ENCODE peak calls at places on chromosomes 6 and 20, in six cellular contexts. L is spleen, F is thyroid gland, O is sigmoid colon, P is K562, J is IMR-90. H is an unnamed sample. For H3K4me1, the result is how much of the 10 kb centered on the place peaks cover.

GRCh38 chr6:53861543-53861942 is 66.7 kb downstream of the LRRC1 start:
- DNase-seq in L (no peak), F (no peak), O (no peak), P (no peak), J (no peak), H (no peak)

GRCh38 chr6:141752677-141753076 is 380.0 kb upstream of the GJE1 start:
- DNase-seq in L (no peak), F (no peak), O (no peak), P (no peak), J (no peak), H (no peak)

GRCh38 chr6:128515550-128516513 is 4.6 kb downstream of the PTPRK start:
- DNase-seq in L (no peak), F (no peak), O (no peak), P (no peak), J (peak), H (no peak)

GRCh38 chr6:68718379-68719073 is 83.4 kb downstream of the ADGRB3 start:
- DNase-seq in L (no peak), F (no peak), O (no peak), P (no peak), J (no peak), H (no peak)

GRCh38 chr20:21677261-21677660 is 28.2 kb upstream of the PAX1 start:
- DNase-seq in L (no peak), F (no peak), O (no peak), P (no peak), J (no peak), H (no peak)

GRCh38 chr6:129981598-129981997 is 36.8 kb upstream of the L3MBTL3 start:
- DNase-seq in L (no peak), F (no peak), O (no peak), P (no peak), J (peak), H (no peak)

GRCh38 chr20:2364014-2364413 is 16.7 kb upstream of the TGM6 start:
- DNase-seq in L (no peak), F (no peak), O (no peak), P (no peak), J (no peak), H (no peak)

GRCh38 chr6:39402239-39402751 is 79.8 kb upstream of the KCNK16 start:
- DNase-seq in L (no peak), F (no peak), O (no peak), P (no peak), J (no peak), H (no peak)

GRCh38 chr6:79127660-79128059 is 49.6 kb upstream of the PHIP start:
- DNase-seq in L (no peak), F (no peak), O (no peak), P (no peak), J (no peak), H (no peak)

GRCh38 chr6:43847741-43848630 is 78.0 kb downstream of the VEGFA start:
- DNase-seq in L (no peak), F (no peak), O (no peak), P (no peak), J (peak), H (no peak)

GRCh38 chr6:145815351-145815772 is 767 bp upstream of the FBXO30 start:
- DNase-seq in L (no peak), F (peak), O (peak), P (peak), J (peak), H (no peak)

GRCh38 chr6:10146723-10147451 is 268.0 kb downstream of the TFAP2A start:
- DNase-seq in L (no peak), F (no peak), O (no peak), P (peak), J (peak), H (peak)

GRCh38 chr20:22560817-22561216 is 23.6 kb downstream of the FOXA2 start:
- DNase-seq in L (no peak), F (no peak), O (no peak), P (no peak), J (no peak), H (no peak)

GRCh38 chr6:14110001-14110818 is 7.4 kb upstream of the CD83 start:
- DNase-seq in L (no peak), F (no peak), O (no peak), P (peak), J (no peak), H (no peak)

GRCh38 chr6:150641398-150642139 is 41.9 kb downstream of the PLEKHG1 start:
- DNase-seq in L (no peak), F (no peak), O (no peak), P (no peak), J (no peak), H (no peak)

GRCh38 chr20:41138527-41139226 is 1.3 kb downstream of the PLCG1 start:
- DNase-seq in L (no peak), F (peak), O (no peak), P (no peak), J (peak), H (no peak)

GRCh38 chr20:36035720-36036119 is 67.3 kb downstream of the CNBD2 start:
- DNase-seq in L (no peak), F (no peak), O (no peak), P (no peak), J (no peak), H (no peak)

GRCh38 chr6:128412680-128413079 is 107.7 kb downstream of the PTPRK start:
- DNase-seq in L (no peak), F (no peak), O (no peak), P (no peak), J (no peak), H (no peak)

GRCh38 chr6:132666118-132666517 is 7.1 kb upstream of the TAAR1 start:
- DNase-seq in L (no peak), F (no peak), O (no peak), P (no peak), J (no peak), H (no peak)

GRCh38 chr20:41316602-41317535 is 662 bp downstream of the ZHX3 start:
- DNase-seq in L (peak), F (peak), O (peak), P (peak), J (peak), H (peak)

GRCh38 chr6:125001684-125002083 is 39.4 kb downstream of the RNF217 start:
- DNase-seq in L (no peak), F (no peak), O (no peak), P (no peak), J (no peak), H (no peak)

GRCh38 chr6:132084811-132085509 is 133.8 kb upstream of the CCN2 start:
- DNase-seq in L (no peak), F (no peak), O (no peak), P (no peak), J (peak), H (no peak)

GRCh38 chr6:41167173-41167963 is 4.5 kb upstream of the TREM2 start:
- DNase-seq in L (no peak), F (peak), O (no peak), P (no peak), J (peak), H (no peak)

GRCh38 chr20:57408131-57408530 is 16.9 kb downstream of the RBM38 start:
- DNase-seq in L (peak), F (no peak), O (no peak), P (no peak), J (peak), H (no peak)

GRCh38 chr20:19460386-19460785 is 247.9 kb downstream of the SLC24A3 start:
- DNase-seq in L (no peak), F (no peak), O (peak), P (no peak), J (peak), H (no peak)

GRCh38 chr20:3111507-3111906 is 27.0 kb upstream of the AVP start:
- DNase-seq in L (no peak), F (no peak), O (no peak), P (no peak), J (no peak), H (no peak)

GRCh38 chr6:137928286-137928685 is 61.2 kb downstream of the TNFAIP3 start:
- DNase-seq in L (peak), F (peak), O (no peak), P (no peak), J (no peak), H (no peak)

GRCh38 chr6:12092762-12093161 is 80.7 kb downstream of the HIVEP1 start:
- DNase-seq in L (no peak), F (no peak), O (no peak), P (no peak), J (peak), H (no peak)

GRCh38 chr6:90199900-90200299 is 96.7 kb downstream of the BACH2 start:
- DNase-seq in L (no peak), F (no peak), O (no peak), P (no peak), J (peak), H (no peak)

GRCh38 chr6:90204327-90204726 is 92.3 kb downstream of the BACH2 start:
- DNase-seq in L (no peak), F (no peak), O (no peak), P (no peak), J (no peak), H (no peak)

GRCh38 chr6:90203672-90204071 is 93.0 kb downstream of the BACH2 start:
- DNase-seq in L (no peak), F (no peak), O (no peak), P (no peak), J (no peak), H (no peak)

GRCh38 chr6:90198758-90199425 is 97.8 kb downstream of the BACH2 start:
- DNase-seq in L (no peak), F (no peak), O (no peak), P (no peak), J (no peak), H (no peak)

GRCh38 chr6:90202156-90202555 is 94.5 kb downstream of the BACH2 start:
- DNase-seq in L (no peak), F (no peak), O (no peak), P (no peak), J (no peak), H (no peak)
- H3K4me1 ChIP-seq in L (under half), F (under half), O (under half), P (under half), J (under half), H (under half)

GRCh38 chr6:73695619-73696421 is at the start of gene CD109:
- DNase-seq in L (no peak), F (peak), O (peak), P (no peak), J (peak), H (peak)
- TF ChIP-seq POLR2A in L (no peak), F (no peak), O (no peak), P (no peak), J (no peak), H (no peak)

DNA sequence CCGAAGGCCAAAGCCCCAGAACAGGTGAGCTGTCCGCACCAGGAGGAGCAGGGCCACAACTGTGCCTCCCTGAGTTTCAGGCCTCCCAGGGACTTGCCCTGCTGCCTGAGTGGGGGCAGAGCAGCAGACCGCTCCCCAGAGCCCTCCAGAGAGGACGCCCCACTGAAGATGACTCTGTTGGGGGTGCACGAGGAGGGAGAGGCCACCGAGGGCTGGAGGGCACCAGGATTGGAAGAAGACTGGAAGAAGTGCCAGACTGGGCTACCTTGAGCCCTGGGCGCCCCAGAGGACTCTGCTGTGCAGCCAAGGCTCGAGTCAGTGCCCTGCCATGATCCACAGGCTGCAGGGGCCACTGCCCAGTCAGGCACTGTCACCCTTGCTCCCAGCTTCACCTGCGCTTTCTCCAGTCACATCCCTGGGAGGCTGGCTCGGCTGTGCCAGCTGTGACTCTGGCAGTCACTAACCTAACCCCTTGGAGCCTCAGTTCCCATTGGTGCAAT is 11.3 kb downstream of the CST7 start:
- DNase-seq in L (peak), F (no peak), O (peak), P (no peak), J (no peak), H (no peak)
- H3K27ac ChIP-seq in L (peak), F (no peak), O (no peak), P (no peak), J (no peak), H (no peak)

GRCh38 chr6:148493374-148493773 is 150.7 kb downstream of the SASH1 start:
- DNase-seq in L (no peak), F (no peak), O (no peak), P (no peak), J (no peak), H (no peak)
- H3K4me1 ChIP-seq in L (under half), F (under half), O (under half), P (under half), J (under half), H (under half)

GRCh38 chr20:44521484-44522481 is at the start of gene SERINC3:
- DNase-seq in L (peak), F (peak), O (peak), P (peak), J (peak), H (peak)
- TF ChIP-seq POLR2A in L (peak), F (peak), O (peak), P (peak), J (peak), H (peak)

GRCh38 chr6:110544472-110544871 is 68.1 kb upstream of the SLC22A16 start:
- DNase-seq in L (no peak), F (no peak), O (no peak), P (no peak), J (no peak), H (no peak)

GRCh38 chr6:110543106-110543505 is 66.7 kb upstream of the SLC22A16 start:
- DNase-seq in L (no peak), F (no peak), O (no peak), P (no peak), J (no peak), H (no peak)

GRCh38 chr6:110545081-110545872 is 68.9 kb upstream of the SLC22A16 start:
- DNase-seq in L (no peak), F (no peak), O (no peak), P (no peak), J (no peak), H (no peak)

GRCh38 chr6:110541701-110542309 is 65.4 kb upstream of the SLC22A16 start:
- DNase-seq in L (no peak), F (no peak), O (no peak), P (no peak), J (no peak), H (no peak)

GRCh38 chr6:110542311-110543024 is 66.1 kb upstream of the SLC22A16 start:
- DNase-seq in L (no peak), F (no peak), O (no peak), P (no peak), J (no peak), H (no peak)
- H3K27ac ChIP-seq in L (no peak), F (no peak), O (no peak), P (no peak), J (no peak), H (no peak)

DNA sequence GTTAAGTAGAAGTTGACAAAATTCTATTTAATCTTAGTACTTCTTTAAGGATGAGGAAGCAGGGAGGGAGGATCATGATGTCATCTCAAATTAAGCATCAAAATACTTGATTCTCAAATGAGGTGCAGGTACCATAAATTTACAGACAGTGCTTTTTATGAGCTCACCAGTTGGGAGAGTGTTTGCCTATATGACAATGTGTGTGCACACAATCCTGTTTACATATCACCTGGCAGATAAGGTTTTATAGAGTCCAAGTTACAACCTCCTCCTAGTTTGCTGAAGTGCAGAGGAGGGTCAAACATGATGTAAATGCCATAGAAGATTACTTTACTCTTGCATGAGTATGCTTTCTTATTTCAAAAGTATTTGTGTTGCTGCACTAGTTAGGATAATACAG is 6.4 kb downstream of the ATXN1 start:
- DNase-seq in L (no peak), F (no peak), O (no peak), P (no peak), J (no peak), H (no peak)
- H3K4me1 ChIP-seq in L (half or more), F (under half), O (under half), P (under half), J (under half), H (under half)

DNA sequence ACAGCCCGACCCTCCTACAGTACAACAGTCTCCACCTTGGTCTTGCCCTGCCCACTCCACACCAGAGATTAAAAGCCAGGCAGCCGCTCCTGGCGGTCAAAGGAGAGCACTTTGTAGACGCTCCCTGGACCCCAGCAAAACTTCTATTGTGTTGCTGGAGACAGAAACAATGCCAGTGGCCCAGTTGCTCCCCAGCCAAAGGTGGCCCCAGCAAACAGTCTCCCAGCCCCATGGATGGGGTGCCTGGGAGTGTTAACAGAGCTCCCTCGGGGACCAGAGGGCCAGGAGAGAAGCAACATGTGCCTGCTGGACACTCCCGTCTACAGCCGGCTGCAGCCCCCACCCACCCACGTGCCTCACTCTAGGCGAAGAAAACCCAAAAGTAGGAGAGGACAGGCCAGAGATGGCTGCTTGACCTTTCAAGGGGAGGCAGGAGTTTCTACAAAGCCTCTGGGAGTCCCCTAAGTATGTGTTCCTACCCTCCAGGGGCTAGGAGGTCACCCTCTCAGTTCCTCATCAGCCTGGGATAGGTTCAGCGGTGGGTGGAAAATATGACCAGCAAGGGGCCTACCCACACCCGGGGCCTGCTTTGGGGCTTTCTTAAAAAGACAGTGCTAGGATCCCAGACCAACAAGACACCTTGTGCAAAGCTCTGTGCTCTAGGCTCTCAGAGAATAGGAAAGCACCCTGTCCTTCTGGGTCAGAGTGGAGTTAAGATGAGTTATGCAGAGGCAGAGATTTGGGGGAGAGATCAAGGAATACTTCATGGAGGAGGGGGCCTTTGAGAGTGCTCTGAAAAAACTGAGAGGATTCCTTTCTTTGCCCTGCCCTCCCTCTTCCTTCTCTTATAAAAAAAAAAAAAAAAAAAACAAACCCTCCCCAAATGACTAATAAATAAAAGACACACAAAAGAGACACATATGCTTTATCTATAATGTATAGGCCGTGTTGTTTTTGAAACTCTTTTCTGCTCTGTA is 19.0 kb upstream of the PREX1 start:
- DNase-seq in L (no peak), F (peak), O (no peak), P (peak), J (no peak), H (no peak)
- TF ChIP-seq POLR2A in L (no peak), F (no peak), O (no peak), P (no peak), J (no peak), H (no peak)

DNA sequence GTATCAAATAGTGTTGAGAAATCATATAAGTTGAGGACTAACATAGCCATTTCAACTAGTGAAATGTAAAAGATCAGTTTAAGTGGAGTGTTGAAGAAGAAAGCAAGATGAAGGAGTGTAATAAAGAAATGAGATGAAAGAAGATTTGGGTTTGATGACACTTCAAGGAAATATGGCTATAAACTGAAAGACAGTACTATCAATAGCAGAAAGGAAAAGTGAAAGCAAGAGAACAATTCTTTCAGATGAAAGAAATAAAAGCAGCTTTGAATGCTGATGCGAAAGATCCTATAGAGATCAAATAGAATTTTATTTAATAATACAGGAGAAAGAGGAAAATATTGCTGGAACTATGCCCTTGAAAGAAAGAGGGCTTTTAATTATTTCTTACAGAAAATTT is 92.8 kb upstream of the PRSS16 start:
- DNase-seq in L (no peak), F (no peak), O (no peak), P (no peak), J (no peak), H (no peak)
- H3K27ac ChIP-seq in L (peak), F (no peak), O (no peak), P (no peak), J (no peak), H (no peak)